ENCODE peak calls at places on chromosomes 12 and 14, in five cellular contexts. V, N, J, W and O are unnamed samples.

GRCh38 chr12:108119126-108119973 is 9.7 kb upstream of the WSCD2 start:
- DNase-seq in V (no peak), N (no peak), J (no peak), W (no peak), O (no peak)

GRCh38 chr12:58977476-58977875 is 57.2 kb upstream of the LRIG3 start:
- DNase-seq in V (no peak), N (no peak), J (no peak), W (no peak), O (no peak)

GRCh38 chr14:22071001-22071400 is 397.4 kb upstream of the OR4E1 start:
- DNase-seq in V (no peak), N (no peak), J (no peak), W (no peak), O (peak; percentile 71)

GRCh38 chr14:63713765-63714164 is 14.1 kb downstream of the SGPP1 start:
- DNase-seq in V (no peak), N (no peak), J (no peak), W (peak; percentile 51), O (no peak)

GRCh38 chr12:132562489-132563045 is 47.8 kb downstream of the LRCOL1 start:
- DNase-seq in V (no peak), N (no peak), J (no peak), W (no peak), O (no peak)

GRCh38 chr12:105221588-105222325 is 14.2 kb downstream of the APPL2 start:
- DNase-seq in V (no peak), N (no peak), J (no peak), W (no peak), O (no peak)

GRCh38 chr14:71320734-71321555 is 413.7 kb downstream of the PCNX1 start:
- DNase-seq in V (peak; percentile 85), N (peak; percentile 52), J (no peak), W (peak; percentile 13), O (peak; percentile 49)

GRCh38 chr14:97066068-97066899 is 269.1 kb downstream of the VRK1 start:
- DNase-seq in V (no peak), N (no peak), J (no peak), W (no peak), O (no peak)

GRCh38 chr12:51972849-51973273 is 21.4 kb downstream of the ACVR1B start:
- DNase-seq in V (no peak), N (no peak), J (no peak), W (peak; percentile 62), O (no peak)

GRCh38 chr12:109833307-109834189 is at the start of gene TRPV4:
- DNase-seq in V (peak; percentile 95), N (no peak), J (no peak), W (no peak), O (no peak)

GRCh38 chr12:51388066-51388799 is 3.0 kb downstream of the GALNT6 start:
- DNase-seq in V (peak; percentile 55), N (no peak), J (no peak), W (no peak), O (no peak)

GRCh38 chr12:47509398-47509851 is 196.4 kb downstream of the RPAP3 start:
- DNase-seq in V (no peak), N (no peak), J (no peak), W (no peak), O (no peak)

GRCh38 chr14:68460541-68460940 is 332.3 kb downstream of the ZFP36L1 start:
- DNase-seq in V (no peak), N (no peak), J (no peak), W (no peak), O (no peak)

GRCh38 chr12:62724947-62725447 is 210.0 kb downstream of the PPM1H start:
- DNase-seq in V (peak; percentile 49), N (no peak), J (no peak), W (peak; percentile 97), O (no peak)

GRCh38 chr12:117126335-117126734 is 27.1 kb upstream of the TESC start:
- DNase-seq in V (no peak), N (no peak), J (no peak), W (no peak), O (no peak)

GRCh38 chr12:1533602-1534304 is 60.6 kb downstream of the FBXL14 start:
- DNase-seq in V (no peak), N (no peak), J (no peak), W (no peak), O (peak; percentile 41)

GRCh38 chr12:6700646-6701051 is at the start of gene PIANP:
- DNase-seq in V (peak; percentile 87), N (peak; percentile 32), J (no peak), W (no peak), O (peak; percentile 24)

GRCh38 chr14:24430682-24431568 is 1.2 kb downstream of the KHNYN start:
- DNase-seq in V (peak; percentile 78), N (peak; percentile 58), J (no peak), W (no peak), O (peak; percentile 58)

GRCh38 chr14:78933948-78934524 is 763.9 kb downstream of the NRXN3 start:
- DNase-seq in V (peak; percentile 29), N (no peak), J (no peak), W (no peak), O (no peak)

GRCh38 chr12:72133497-72134055 is 138.6 kb upstream of the TRHDE start:
- DNase-seq in V (peak; percentile 22), N (no peak), J (no peak), W (no peak), O (no peak)

GRCh38 chr12:80178846-80179245 is 79.5 kb downstream of the OTOGL start:
- DNase-seq in V (no peak), N (no peak), J (no peak), W (no peak), O (no peak)

GRCh38 chr14:35122696-35123387 is 490 bp downstream of the PRORP start:
- DNase-seq in V (peak; percentile 10), N (no peak), J (no peak), W (no peak), O (no peak)

GRCh38 chr14:67018720-67019119 is 170.5 kb upstream of the GARIN2 start:
- DNase-seq in V (no peak), N (no peak), J (no peak), W (no peak), O (no peak)

GRCh38 chr14:32702571-32702970 is 236.1 kb upstream of the NPAS3 start:
- DNase-seq in V (peak; percentile 2), N (no peak), J (no peak), W (no peak), O (no peak)

GRCh38 chr12:113829212-113829611 is 136.9 kb downstream of the RBM19 start:
- DNase-seq in V (no peak), N (no peak), J (no peak), W (no peak), O (no peak)

GRCh38 chr12:69655616-69656336 is 43.3 kb downstream of the BEST3 start:
- DNase-seq in V (no peak), N (no peak), J (no peak), W (peak; percentile 59), O (no peak)

GRCh38 chr12:31518680-31519227 is 72.2 kb downstream of the DENND5B start:
- DNase-seq in V (peak; percentile 22), N (no peak), J (no peak), W (peak; percentile 96), O (no peak)

GRCh38 chr12:91833780-91834359 is 311.8 kb downstream of the BTG1 start:
- DNase-seq in V (no peak), N (no peak), J (no peak), W (no peak), O (no peak)

GRCh38 chr14:101151226-101151929 is 247.9 kb upstream of the RTL1 start:
- DNase-seq in V (peak; percentile 60), N (no peak), J (no peak), W (no peak), O (no peak)

GRCh38 chr12:96501139-96501741 is 11.9 kb downstream of the CFAP54 start:
- DNase-seq in V (no peak), N (peak; percentile 6), J (no peak), W (peak; percentile 95), O (no peak)

GRCh38 chr14:55245657-55246268 is 25.5 kb upstream of the FBXO34 start:
- DNase-seq in V (peak; percentile 22), N (peak; percentile 9), J (no peak), W (peak; percentile 2), O (peak; percentile 25)

GRCh38 chr12:102722147-102722546 is 194.9 kb downstream of the PAH start:
- DNase-seq in V (no peak), N (no peak), J (no peak), W (no peak), O (no peak)

GRCh38 chr14:93012516-93013367 is 89.8 kb downstream of the CHGA start:
- DNase-seq in V (no peak), N (no peak), J (no peak), W (no peak), O (no peak)

GRCh38 chr12:66035289-66035961 is 95.1 kb downstream of the LLPH start:
- DNase-seq in V (no peak), N (no peak), J (no peak), W (peak; percentile 64), O (no peak)

GRCh38 chr12:31634620-31635019 is 24.9 kb upstream of the ETFBKMT start:
- DNase-seq in V (no peak), N (no peak), J (no peak), W (no peak), O (no peak)

GRCh38 chr14:29906256-29906885 is 21.3 kb downstream of the PRKD1 start:
- DNase-seq in V (no peak), N (no peak), J (no peak), W (peak; percentile 45), O (no peak)